ENCODE peak calls at places on chromosomes 7 and 10, in seven cellular contexts. U, M, O, D, T, A and L are unnamed samples.

GRCh38 chr10:62924344-62924748 is 108.2 kb upstream of the EGR2 start:
- DNase-seq in U (no peak), M (no peak), A (peak), D (peak), O (no peak), T (no peak), L (peak)

GRCh38 chr7:22561895-22562593 is 62.1 kb upstream of the STEAP1B start:
- DNase-seq in M (peak), U (no peak), O (no peak), T (peak), D (peak), A (no peak), L (no peak)

GRCh38 chr7:30926323-30926722 is 14.7 kb downstream of the AQP1 start:
- DNase-seq in U (peak), D (peak), O (peak), T (peak), A (peak), M (peak), L (no peak)

GRCh38 chr7:102303669-102304422 is 17.2 kb downstream of the SH2B2 start:
- DNase-seq in T (no peak), D (no peak), O (no peak), A (no peak), U (no peak), M (no peak), L (no peak)

GRCh38 chr7:129781856-129782256 is 170.3 kb downstream of the NRF1 start:
- DNase-seq in O (no peak), A (no peak), M (no peak), D (peak), U (no peak), T (no peak), L (no peak)

GRCh38 chr10:95295031-95295755 is 4.4 kb upstream of the PDLIM1 start:
- DNase-seq in D (peak), A (peak), T (no peak), O (peak), U (no peak), M (peak), L (peak)

GRCh38 chr10:103765981-103766380 is 89.4 kb downstream of the SH3PXD2A start:
- DNase-seq in M (no peak), T (no peak), O (no peak), D (no peak), A (no peak), U (peak), L (no peak)

GRCh38 chr10:110460111-110460809 is 37.4 kb upstream of the DUSP5 start:
- DNase-seq in A (no peak), U (peak), O (no peak), M (peak), T (no peak), D (no peak), L (peak)

GRCh38 chr7:149753370-149754233 is 19.8 kb downstream of the ZNF467 start:
- DNase-seq in M (peak), A (peak), U (no peak), D (peak), O (no peak), T (no peak), L (peak)

GRCh38 chr7:38309555-38309954 is 36.1 kb upstream of the TARP start:
- DNase-seq in U (no peak), M (no peak), T (no peak), A (no peak), O (no peak), D (no peak), L (no peak)

GRCh38 chr10:66925896-66926719 is at the start of gene LRRTM3:
- DNase-seq in T (no peak), M (peak), A (peak), D (peak), U (peak), O (peak), L (peak)

GRCh38 chr10:27637601-27638000 is 108.0 kb downstream of the MKX start:
- DNase-seq in A (no peak), M (no peak), D (no peak), T (no peak), U (no peak), O (no peak), L (no peak)

GRCh38 chr7:46772740-46773139 is 809.2 kb downstream of the TNS3 start:
- DNase-seq in A (peak), M (no peak), D (no peak), O (no peak), T (no peak), U (no peak), L (no peak)

GRCh38 chr7:113657603-113658002 is 261.2 kb downstream of the PPP1R3A start:
- DNase-seq in D (no peak), T (no peak), A (no peak), M (no peak), O (no peak), U (no peak), L (no peak)

GRCh38 chr7:113664867-113665266 is 253.9 kb downstream of the PPP1R3A start:
- DNase-seq in T (no peak), D (no peak), O (no peak), M (no peak), A (no peak), U (no peak), L (no peak)

GRCh38 chr7:113659419-113659818 is 259.4 kb downstream of the PPP1R3A start:
- DNase-seq in M (no peak), A (no peak), U (no peak), T (no peak), D (no peak), O (no peak), L (no peak)
- TF ChIP-seq POLR2A in M (no peak), A (no peak), U (no peak), T (no peak), D (no peak), O (no peak), L (no peak)

GRCh38 chr7:136957391-136957790 is 88.9 kb downstream of the CHRM2 start:
- DNase-seq in T (no peak), M (no peak), D (no peak), O (no peak), U (no peak), A (no peak), L (no peak)

GRCh38 chr7:136958016-136958415 is 89.6 kb downstream of the CHRM2 start:
- DNase-seq in O (no peak), T (no peak), A (peak), U (no peak), M (peak), D (no peak), L (no peak)

GRCh38 chr7:136956671-136957070 is 88.2 kb downstream of the CHRM2 start:
- DNase-seq in D (no peak), T (no peak), O (no peak), U (no peak), A (no peak), M (peak), L (no peak)

GRCh38 chr7:136953386-136953785 is 84.9 kb downstream of the CHRM2 start:
- DNase-seq in U (no peak), T (no peak), A (no peak), O (no peak), M (peak), D (no peak), L (no peak)

DNA sequence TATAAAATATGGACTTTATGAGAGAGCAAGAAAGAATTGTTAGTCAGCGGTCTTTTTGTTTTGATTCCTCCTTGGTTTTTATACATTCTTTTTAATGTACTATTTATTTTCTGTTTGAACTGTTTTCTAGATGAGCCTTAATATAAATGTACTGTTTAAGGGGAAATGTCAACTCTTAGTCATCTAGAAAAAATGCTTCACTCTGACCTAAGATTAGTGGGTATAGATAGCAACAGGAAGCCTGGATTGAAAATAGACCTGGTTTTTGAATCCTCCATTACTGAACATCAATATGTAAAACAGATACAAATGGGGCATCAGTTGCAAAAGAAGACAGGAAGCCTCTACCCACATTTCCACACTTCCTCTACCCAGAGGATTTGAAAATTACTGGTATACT is 87.8 kb downstream of the CHRM2 start:
- DNase-seq in U (no peak), M (no peak), A (no peak), T (no peak), D (no peak), O (no peak), L (no peak)
- H3K27ac ChIP-seq in U (peak), M (peak), A (no peak), T (no peak), D (no peak), O (peak), L (no peak)

DNA sequence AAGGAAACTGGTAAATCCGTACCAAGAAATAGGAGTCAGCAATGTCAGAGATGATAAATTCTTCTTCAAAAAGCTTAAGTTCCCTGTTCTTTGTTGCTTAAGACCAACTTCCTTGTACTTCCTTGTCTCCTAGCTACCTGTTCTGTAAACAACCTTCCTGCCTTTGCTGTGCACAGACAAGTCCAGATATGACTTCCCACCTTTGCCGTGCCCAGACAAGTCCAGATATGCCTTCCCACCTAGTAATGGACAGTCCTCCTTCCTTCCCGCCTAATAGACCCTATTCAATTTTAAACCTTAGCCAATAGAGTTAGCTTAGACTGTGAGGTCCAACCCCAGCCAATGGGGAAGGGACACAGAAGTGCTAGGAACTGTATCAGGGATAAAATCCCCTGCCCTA is 2.5 kb upstream of the ZNF33A start:
- DNase-seq in M (no peak), U (no peak), A (no peak), O (no peak), T (no peak), D (no peak), L (no peak)
- TF ChIP-seq POLR2A in M (no peak), U (no peak), A (no peak), O (no peak), T (no peak), D (no peak), L (no peak)

GRCh38 chr7:618539-619355 is 99.1 kb upstream of the PDGFA start:
- DNase-seq in A (no peak), D (no peak), U (no peak), O (no peak), T (no peak), M (no peak), L (peak)
- H3K27ac ChIP-seq in A (no peak), D (no peak), U (no peak), O (no peak), T (no peak), M (no peak), L (peak)

DNA sequence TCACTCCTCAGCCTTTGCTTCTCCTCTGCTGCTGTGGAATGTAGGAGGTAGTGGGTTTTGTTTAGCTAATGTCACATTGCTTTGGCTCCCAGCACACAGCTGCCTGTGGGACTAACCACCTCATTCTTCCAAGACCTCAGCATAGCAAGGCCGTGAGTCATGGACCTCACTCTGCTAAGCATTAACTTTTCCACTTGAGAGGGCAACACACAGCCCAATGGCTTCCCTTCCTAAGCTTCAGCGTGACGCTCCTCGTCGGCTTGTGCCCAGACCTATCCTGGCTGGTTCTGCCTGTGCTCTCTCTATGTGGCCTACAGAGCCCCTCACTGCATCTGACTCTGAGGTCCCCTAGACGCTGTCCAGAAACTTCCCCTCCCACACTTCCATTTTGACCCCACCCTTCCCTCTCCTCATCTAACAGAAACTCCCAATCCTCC is 23.3 kb downstream of the MYOF start:
- DNase-seq in A (peak), D (no peak), T (no peak), M (peak), U (peak), O (peak), L (peak)
- TF ChIP-seq POLR2A in A (no peak), D (no peak), T (no peak), M (peak), U (no peak), O (no peak), L (no peak)